ENCODE peak calls at places on chromosomes 12 and 14, in four cellular contexts. V is breast epithelium, E is astrocyte of the cerebellum, A is A549. T is an unnamed sample.

GRCh38 chr14:84228702-84229101 is 1301.2 kb upstream of the FLRT2 start:
- DNase-seq in V (no peak), E (no peak), A (no peak), T (no peak)

GRCh38 chr14:52895000-52895399 is 55.9 kb downstream of the FERMT2 start:
- DNase-seq in V (no peak), E (no peak), A (no peak), T (no peak)

GRCh38 chr12:123813349-123813748 is 51.2 kb downstream of the DNAH10 start:
- DNase-seq in V (no peak), E (no peak), A (no peak), T (peak; percentile 8)

GRCh38 chr12:1918081-1918874 is at the start of gene CACNA2D4:
- DNase-seq in V (no peak), E (no peak), A (no peak), T (no peak)

GRCh38 chr12:120117961-120118709 is 1.6 kb upstream of the RAB35 start:
- DNase-seq in V (no peak), E (no peak), A (peak; percentile 65), T (no peak)

GRCh38 chr14:88790501-88791251 is 2.1 kb downstream of the EML5 start:
- DNase-seq in V (no peak), E (no peak), A (no peak), T (no peak)

GRCh38 chr12:104859144-104859543 is 98.9 kb downstream of the SLC41A2 start:
- DNase-seq in V (no peak), E (peak; percentile 60), A (no peak), T (peak; percentile 39)

GRCh38 chr14:51298895-51299294 is 58.8 kb downstream of the TMX1 start:
- DNase-seq in V (no peak), E (no peak), A (no peak), T (no peak)

GRCh38 chr12:104643921-104644669 is 187.3 kb downstream of the CHST11 start:
- DNase-seq in V (no peak), E (no peak), A (no peak), T (no peak)

GRCh38 chr12:38880288-38880687 is 25.1 kb downstream of the CPNE8 start:
- DNase-seq in V (no peak), E (no peak), A (no peak), T (no peak)

DNA sequence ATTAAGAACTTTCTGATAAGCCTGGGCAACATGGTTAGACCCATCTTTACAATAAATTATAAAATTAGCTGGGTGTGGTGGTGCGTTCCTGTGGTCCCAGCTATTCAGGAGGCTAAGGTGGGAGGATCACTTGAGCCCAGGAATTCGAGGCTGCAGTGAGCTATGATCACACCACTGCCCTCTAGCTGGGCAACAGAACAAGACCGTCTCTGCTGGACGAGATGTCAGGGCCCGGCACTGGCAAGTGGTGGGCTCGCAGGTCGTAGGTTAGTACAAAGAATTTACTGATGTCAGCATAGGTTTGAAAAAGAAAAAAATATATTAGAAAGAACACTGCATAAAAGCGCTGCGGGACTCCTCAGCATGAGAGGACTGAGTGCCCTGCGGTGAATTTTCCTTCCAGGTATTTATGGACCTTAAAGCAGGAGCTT is 15.7 kb upstream of the VSIG10 start:
- DNase-seq in V (no peak), E (no peak), A (no peak), T (no peak)
- TF ChIP-seq CTCF in V (no peak), E (no peak), A (no peak), T (no peak)

GRCh38 chr12:4540170-4540569 is 1.5 kb downstream of the RAD51AP1 start:
- DNase-seq in V (no peak), E (no peak), A (no peak), T (no peak)
- H3K4me3 ChIP-seq in V (no peak overlapping the region), E (no peak overlapping the region), A (peak overlapping the region; percentile 68), T (peak overlapping the region; percentile 76)

DNA sequence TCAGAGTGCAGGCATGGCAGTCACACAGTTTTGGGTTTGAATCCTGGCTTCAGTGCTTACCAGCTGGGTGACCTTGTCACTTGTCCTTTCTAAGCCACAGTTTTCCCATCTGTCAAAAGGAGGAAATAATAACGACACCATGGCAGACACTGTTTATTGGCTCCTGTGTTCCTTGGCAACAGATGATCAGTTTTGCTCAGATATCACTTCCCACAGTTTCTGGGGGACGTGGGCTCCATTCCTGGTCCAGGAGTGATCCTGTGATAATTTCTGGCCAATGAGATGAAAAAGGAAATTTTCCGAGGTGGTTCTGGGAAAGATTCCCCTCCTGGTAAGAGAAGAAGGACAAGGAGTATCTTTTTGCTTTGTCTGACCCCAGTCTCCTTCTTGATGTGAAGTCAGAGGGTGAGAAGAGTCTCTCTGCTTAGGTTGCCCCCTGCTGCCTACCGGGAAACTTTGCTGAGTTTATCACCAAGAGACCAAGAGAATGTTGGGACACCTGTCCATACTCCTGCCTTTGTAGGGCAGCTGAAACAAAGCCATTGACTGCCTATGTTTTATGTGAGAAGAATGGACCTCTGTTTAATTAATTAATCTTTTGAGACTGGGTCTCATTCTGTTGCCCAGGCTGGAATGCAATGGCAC is 178.9 kb upstream of the NRXN3 start:
- DNase-seq in V (no peak), E (no peak), A (no peak), T (no peak)
- TF ChIP-seq CTCF in V (no peak), E (no peak), A (no peak), T (no peak)

DNA sequence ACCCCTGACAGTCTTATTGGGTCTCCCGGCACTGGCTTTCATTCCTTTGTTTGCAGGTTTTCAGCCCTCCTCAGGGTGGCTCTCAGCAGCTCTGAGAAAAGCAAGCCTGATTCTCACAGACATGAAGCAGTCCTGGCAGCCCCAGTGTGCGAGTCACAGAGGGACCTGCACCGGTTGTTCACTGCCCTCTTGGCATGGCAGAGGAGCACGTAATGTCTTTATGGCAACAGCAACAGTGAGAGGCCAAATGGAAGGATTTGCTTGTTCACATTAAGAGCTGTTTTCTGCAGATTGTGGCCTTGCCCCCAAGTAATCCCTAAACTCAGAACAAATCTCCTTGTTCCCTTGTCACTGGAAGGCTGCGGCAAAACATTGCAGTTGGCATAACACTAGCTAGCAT is 3.4 kb downstream of the KCNA5 start:
- DNase-seq in V (no peak), E (no peak), A (no peak), T (no peak)
- H3K4me3 ChIP-seq in V (no peak overlapping the region), E (no peak overlapping the region), A (no peak overlapping the region), T (no peak overlapping the region)

GRCh38 chr12:46005823-46006222 is 15.4 kb upstream of the SCAF11 start:
- DNase-seq in V (no peak), E (no peak), A (no peak), T (no peak)

GRCh38 chr12:46004715-46005114 is 14.3 kb upstream of the SCAF11 start:
- DNase-seq in V (no peak), E (no peak), A (no peak), T (no peak)

GRCh38 chr12:46005151-46005797 is 14.9 kb upstream of the SCAF11 start:
- DNase-seq in V (no peak), E (no peak), A (peak; percentile 14), T (no peak)
- TF ChIP-seq CTCF in V (no peak), E (peak; percentile 18), A (peak; percentile 55), T (peak; percentile 44)

DNA sequence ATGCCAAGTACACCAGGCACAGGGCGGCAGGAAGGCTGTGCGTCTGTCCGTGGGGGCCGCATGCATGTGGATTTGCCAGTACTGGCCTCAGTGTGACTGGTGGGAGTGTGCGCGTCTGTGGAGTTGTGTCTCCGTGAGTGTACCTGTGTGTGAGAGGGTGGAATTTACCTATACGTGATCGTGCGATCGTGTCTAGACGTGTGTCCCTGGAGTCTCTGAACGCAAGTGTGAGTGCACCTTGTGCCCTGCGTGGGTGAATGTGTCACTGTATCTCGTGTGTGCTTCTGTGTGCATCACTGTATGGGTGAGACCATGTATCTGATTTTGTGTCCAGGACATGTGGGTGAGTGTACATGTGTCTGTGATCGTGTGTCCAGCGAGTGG is 4.9 kb downstream of the LHX5 start:
- DNase-seq in V (no peak), E (no peak), A (no peak), T (no peak)
- H3K4me3 ChIP-seq in V (peak overlapping the region; percentile 39), E (no peak overlapping the region), A (no peak overlapping the region), T (no peak overlapping the region)

GRCh38 chr14:68926236-68926635 is 52.9 kb downstream of the ACTN1 start:
- DNase-seq in V (no peak), E (no peak), A (no peak), T (no peak)
- TF ChIP-seq CTCF in V (no peak), E (peak; percentile 50), A (peak; percentile 23), T (peak; percentile 74)

DNA sequence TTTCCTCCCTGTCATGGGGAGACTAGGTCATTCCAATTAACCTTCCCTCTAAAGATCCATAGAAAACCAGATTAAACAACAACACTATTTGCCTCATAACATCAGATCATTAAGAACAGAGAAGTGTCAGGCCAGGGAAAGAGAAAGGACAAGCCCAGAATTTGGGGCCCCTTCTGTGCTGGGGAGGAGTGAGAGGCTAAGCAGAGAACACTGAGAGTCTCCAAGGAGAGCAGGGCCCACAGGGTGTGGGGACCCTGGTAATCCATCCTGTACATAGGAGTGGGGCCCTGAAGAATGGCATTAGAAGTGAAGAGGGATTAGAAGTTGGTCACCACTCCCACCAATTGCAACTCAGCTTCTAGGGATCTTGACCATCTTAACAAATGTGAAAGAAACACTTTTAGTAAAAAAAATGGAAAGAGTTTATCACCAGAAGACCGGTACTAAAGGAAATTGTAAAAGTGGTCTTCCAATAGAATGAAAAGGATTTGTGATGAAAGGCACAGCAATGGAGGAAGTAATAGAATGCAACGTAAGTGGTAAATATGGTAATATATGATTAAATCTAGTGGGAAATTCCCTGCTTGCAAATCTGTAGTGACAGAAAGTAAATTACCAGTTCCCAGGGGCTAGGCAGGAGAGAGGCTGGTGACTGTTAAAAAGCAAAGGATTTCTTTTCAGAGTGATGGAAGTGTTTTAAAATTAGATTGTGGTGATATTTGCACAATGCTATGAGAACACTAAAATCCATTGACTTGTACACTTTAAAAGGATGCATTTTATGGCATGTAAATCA is 14.0 kb upstream of the TMTC1 start:
- DNase-seq in V (no peak), E (no peak), A (no peak), T (no peak)
- H3K4me3 ChIP-seq in V (no peak overlapping the region), E (no peak overlapping the region), A (no peak overlapping the region), T (no peak overlapping the region)

T was measured in retinal pigment epithelial cell.